ENCODE peak calls at places on chromosomes 11 and 22, in five cellular contexts. One of them, this sample, is unnamed.

GRCh38 chr11:7664867-7665266 is 8.4 kb downstream of the CYB5R2 start:
- DNase-seq in CD8-positive, alpha-beta T cell: no peak
- DNase-seq in progenitor cell of endocrine pancreas: no peak
- DNase-seq in ascending aorta: no peak
- DNase-seq in neural progenitor cell: no peak
- DNase-seq in this sample: no peak

GRCh38 chr11:132307309-132308020 is 937.0 kb downstream of the NTM start:
- DNase-seq in CD8-positive, alpha-beta T cell: no peak
- DNase-seq in progenitor cell of endocrine pancreas: no peak
- DNase-seq in ascending aorta: no peak
- DNase-seq in neural progenitor cell: no peak
- DNase-seq in this sample: no peak

GRCh38 chr11:35174666-35175065 is 35.7 kb downstream of the CD44 start:
- DNase-seq in CD8-positive, alpha-beta T cell: no peak
- DNase-seq in progenitor cell of endocrine pancreas: no peak
- DNase-seq in ascending aorta: no peak
- DNase-seq in neural progenitor cell: no peak
- DNase-seq in this sample: no peak

GRCh38 chr11:71286701-71287643 is 34.6 kb upstream of the SHANK2 start:
- DNase-seq in CD8-positive, alpha-beta T cell: no peak
- DNase-seq in progenitor cell of endocrine pancreas: no peak
- DNase-seq in ascending aorta: peak
- DNase-seq in neural progenitor cell: no peak
- DNase-seq in this sample: no peak

GRCh38 chr22:50299724-50300619 is 7.5 kb downstream of the PLXNB2 start:
- DNase-seq in CD8-positive, alpha-beta T cell: no peak
- DNase-seq in progenitor cell of endocrine pancreas: no peak
- DNase-seq in ascending aorta: no peak
- DNase-seq in neural progenitor cell: peak
- DNase-seq in this sample: peak

GRCh38 chr11:128886401-128887119 is 4.6 kb upstream of the KCNJ5 start:
- DNase-seq in CD8-positive, alpha-beta T cell: no peak
- DNase-seq in progenitor cell of endocrine pancreas: no peak
- DNase-seq in ascending aorta: no peak
- DNase-seq in neural progenitor cell: peak
- DNase-seq in this sample: peak

GRCh38 chr11:925496-926301 is at the start of gene AP2A2:
- DNase-seq in CD8-positive, alpha-beta T cell: peak
- DNase-seq in progenitor cell of endocrine pancreas: peak
- DNase-seq in ascending aorta: peak
- DNase-seq in neural progenitor cell: peak
- DNase-seq in this sample: peak

GRCh38 chr22:48761546-48761945 is 1066.1 kb downstream of the BRD1 start:
- DNase-seq in CD8-positive, alpha-beta T cell: no peak
- DNase-seq in progenitor cell of endocrine pancreas: peak
- DNase-seq in ascending aorta: peak
- DNase-seq in neural progenitor cell: no peak
- DNase-seq in this sample: peak

GRCh38 chr11:134228625-134229024 is 4.2 kb downstream of the VPS26B start:
- DNase-seq in CD8-positive, alpha-beta T cell: peak
- DNase-seq in progenitor cell of endocrine pancreas: no peak
- DNase-seq in ascending aorta: no peak
- DNase-seq in neural progenitor cell: no peak
- DNase-seq in this sample: no peak

GRCh38 chr22:23531966-23532735 is 47.9 kb downstream of the IGLL1 start:
- DNase-seq in CD8-positive, alpha-beta T cell: no peak
- DNase-seq in progenitor cell of endocrine pancreas: no peak
- DNase-seq in ascending aorta: no peak
- DNase-seq in neural progenitor cell: no peak
- DNase-seq in this sample: no peak

GRCh38 chr11:56817661-56818060 is 69.2 kb upstream of the OR9G4 start:
- DNase-seq in CD8-positive, alpha-beta T cell: no peak
- DNase-seq in progenitor cell of endocrine pancreas: no peak
- DNase-seq in ascending aorta: no peak
- DNase-seq in neural progenitor cell: no peak
- DNase-seq in this sample: no peak

GRCh38 chr11:7168741-7168990 is 79.9 kb downstream of the RBMXL2 start:
- DNase-seq in CD8-positive, alpha-beta T cell: no peak
- DNase-seq in progenitor cell of endocrine pancreas: no peak
- DNase-seq in ascending aorta: no peak
- DNase-seq in neural progenitor cell: peak
- DNase-seq in this sample: no peak

GRCh38 chr22:40635008-40635939 is 1.2 kb downstream of the MRTFA start:
- DNase-seq in CD8-positive, alpha-beta T cell: no peak
- DNase-seq in progenitor cell of endocrine pancreas: no peak
- DNase-seq in ascending aorta: no peak
- DNase-seq in neural progenitor cell: no peak
- DNase-seq in this sample: no peak

GRCh38 chr22:39332441-39333064 is 13.1 kb upstream of the RPL3 start:
- DNase-seq in CD8-positive, alpha-beta T cell: no peak
- DNase-seq in progenitor cell of endocrine pancreas: no peak
- DNase-seq in ascending aorta: no peak
- DNase-seq in neural progenitor cell: no peak
- DNase-seq in this sample: no peak

GRCh38 chr22:25402501-25403283 is 161.8 kb upstream of the GRK3 start:
- DNase-seq in CD8-positive, alpha-beta T cell: no peak
- DNase-seq in progenitor cell of endocrine pancreas: no peak
- DNase-seq in ascending aorta: no peak
- DNase-seq in neural progenitor cell: no peak
- DNase-seq in this sample: no peak

GRCh38 chr22:25403284-25403606 is 161.2 kb upstream of the GRK3 start:
- DNase-seq in CD8-positive, alpha-beta T cell: no peak
- DNase-seq in progenitor cell of endocrine pancreas: no peak
- DNase-seq in ascending aorta: no peak
- DNase-seq in neural progenitor cell: no peak
- DNase-seq in this sample: no peak

GRCh38 chr22:25404923-25405853 is 159.3 kb upstream of the GRK3 start:
- DNase-seq in CD8-positive, alpha-beta T cell: peak
- DNase-seq in progenitor cell of endocrine pancreas: peak
- DNase-seq in ascending aorta: peak
- DNase-seq in neural progenitor cell: peak
- DNase-seq in this sample: peak

GRCh38 chr22:25404556-25404922 is 159.9 kb upstream of the GRK3 start:
- DNase-seq in CD8-positive, alpha-beta T cell: no peak
- DNase-seq in progenitor cell of endocrine pancreas: no peak
- DNase-seq in ascending aorta: no peak
- DNase-seq in neural progenitor cell: peak
- DNase-seq in this sample: peak

DNA sequence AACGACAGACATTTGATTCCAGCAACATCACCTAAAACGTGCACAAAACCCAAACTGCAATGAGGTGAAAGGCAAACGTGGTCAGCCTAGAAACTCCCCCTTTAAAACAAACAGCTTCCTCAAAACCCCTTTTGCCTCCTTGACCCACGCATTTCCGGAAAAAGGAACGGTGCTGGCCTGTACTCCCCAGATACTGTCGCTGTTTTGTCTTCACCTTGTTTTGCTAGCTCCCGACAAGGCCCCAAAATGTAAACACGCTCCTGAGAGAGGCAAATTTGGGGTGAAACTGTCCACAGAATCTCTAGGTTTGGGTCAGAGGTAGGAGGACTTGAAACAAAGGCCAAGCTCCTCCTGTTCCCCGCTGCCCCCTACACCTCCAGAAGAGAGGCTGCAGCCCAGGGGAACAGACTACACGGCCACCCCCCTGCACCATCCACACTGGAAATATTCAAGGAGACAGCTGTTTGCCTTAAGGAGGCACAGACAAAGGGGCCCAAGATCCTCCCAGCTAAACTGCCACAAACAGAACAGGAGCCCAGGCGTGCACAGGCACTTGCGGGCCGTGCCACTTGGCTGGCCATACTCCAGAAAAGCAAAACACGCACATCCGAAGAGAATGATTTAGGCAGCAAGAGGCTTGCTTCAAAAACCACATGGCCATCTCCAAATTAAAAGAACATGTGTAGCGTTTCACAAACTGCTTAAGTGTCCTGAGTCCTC is 160.6 kb upstream of the GRK3 start:
- DNase-seq in CD8-positive, alpha-beta T cell: no peak
- DNase-seq in progenitor cell of endocrine pancreas: no peak
- DNase-seq in ascending aorta: no peak
- DNase-seq in neural progenitor cell: peak
- DNase-seq in this sample: no peak
- TF ChIP-seq CTCF in CD8-positive, alpha-beta T cell: no peak
- TF ChIP-seq CTCF in progenitor cell of endocrine pancreas: no peak
- TF ChIP-seq CTCF in ascending aorta: no peak
- TF ChIP-seq CTCF in neural progenitor cell: no peak
- TF ChIP-seq CTCF in this sample: no peak

GRCh38 chr11:76839326-76839725 is 21.4 kb upstream of the ACER3 start:
- DNase-seq in CD8-positive, alpha-beta T cell: no peak
- DNase-seq in progenitor cell of endocrine pancreas: no peak
- DNase-seq in ascending aorta: no peak
- DNase-seq in neural progenitor cell: no peak
- DNase-seq in this sample: no peak

GRCh38 chr11:76835928-76836612 is 24.6 kb upstream of the ACER3 start:
- DNase-seq in CD8-positive, alpha-beta T cell: no peak
- DNase-seq in progenitor cell of endocrine pancreas: no peak
- DNase-seq in ascending aorta: no peak
- DNase-seq in neural progenitor cell: no peak
- DNase-seq in this sample: no peak

GRCh38 chr11:76836613-76837291 is 24.0 kb upstream of the ACER3 start:
- DNase-seq in CD8-positive, alpha-beta T cell: no peak
- DNase-seq in progenitor cell of endocrine pancreas: no peak
- DNase-seq in ascending aorta: no peak
- DNase-seq in neural progenitor cell: no peak
- DNase-seq in this sample: no peak

GRCh38 chr11:76837696-76838421 is 22.9 kb upstream of the ACER3 start:
- DNase-seq in CD8-positive, alpha-beta T cell: no peak
- DNase-seq in progenitor cell of endocrine pancreas: no peak
- DNase-seq in ascending aorta: no peak
- DNase-seq in neural progenitor cell: no peak
- DNase-seq in this sample: no peak

GRCh38 chr11:76838422-76839068 is 22.2 kb upstream of the ACER3 start:
- DNase-seq in CD8-positive, alpha-beta T cell: no peak
- DNase-seq in progenitor cell of endocrine pancreas: no peak
- DNase-seq in ascending aorta: no peak
- DNase-seq in neural progenitor cell: peak
- DNase-seq in this sample: peak
- TF ChIP-seq CTCF in CD8-positive, alpha-beta T cell: no peak
- TF ChIP-seq CTCF in progenitor cell of endocrine pancreas: peak
- TF ChIP-seq CTCF in ascending aorta: no peak
- TF ChIP-seq CTCF in neural progenitor cell: peak
- TF ChIP-seq CTCF in this sample: no peak

GRCh38 chr11:3823762-3824506 is 15.6 kb downstream of the PGAP2 start:
- DNase-seq in CD8-positive, alpha-beta T cell: no peak
- DNase-seq in progenitor cell of endocrine pancreas: no peak
- DNase-seq in ascending aorta: no peak
- DNase-seq in neural progenitor cell: no peak
- DNase-seq in this sample: no peak

GRCh38 chr11:3820971-3821370 is 12.6 kb downstream of the PGAP2 start:
- DNase-seq in CD8-positive, alpha-beta T cell: no peak
- DNase-seq in progenitor cell of endocrine pancreas: no peak
- DNase-seq in ascending aorta: no peak
- DNase-seq in neural progenitor cell: no peak
- DNase-seq in this sample: no peak

GRCh38 chr11:3824714-3825472 is 15.9 kb downstream of the RHOG start:
- DNase-seq in CD8-positive, alpha-beta T cell: peak
- DNase-seq in progenitor cell of endocrine pancreas: peak
- DNase-seq in ascending aorta: peak
- DNase-seq in neural progenitor cell: peak
- DNase-seq in this sample: peak

GRCh38 chr11:3823303-3823702 is 14.9 kb downstream of the PGAP2 start:
- DNase-seq in CD8-positive, alpha-beta T cell: no peak
- DNase-seq in progenitor cell of endocrine pancreas: no peak
- DNase-seq in ascending aorta: no peak
- DNase-seq in neural progenitor cell: no peak
- DNase-seq in this sample: no peak

DNA sequence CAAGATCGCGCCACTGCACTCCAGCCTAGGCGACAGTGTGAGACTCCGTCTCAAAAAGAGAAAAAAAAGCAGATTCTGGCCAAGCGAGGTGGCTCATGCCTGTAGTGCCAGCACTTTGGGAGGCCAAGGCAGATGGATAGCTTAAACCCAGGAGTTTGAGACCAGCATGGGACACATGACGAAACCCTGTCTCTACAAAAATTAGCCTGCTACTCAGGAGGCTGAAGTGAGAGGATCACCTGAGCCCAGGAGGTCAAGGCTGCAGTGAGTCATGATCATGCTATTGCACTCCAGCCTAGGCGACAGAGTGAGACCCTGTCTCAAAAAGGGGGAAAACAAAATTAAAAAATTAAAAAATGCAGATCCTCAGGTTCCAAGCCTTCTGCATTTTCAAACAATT is 14.0 kb downstream of the PGAP2 start:
- DNase-seq in CD8-positive, alpha-beta T cell: no peak
- DNase-seq in progenitor cell of endocrine pancreas: no peak
- DNase-seq in ascending aorta: no peak
- DNase-seq in neural progenitor cell: no peak
- DNase-seq in this sample: no peak
- TF ChIP-seq CTCF in CD8-positive, alpha-beta T cell: no peak
- TF ChIP-seq CTCF in progenitor cell of endocrine pancreas: no peak
- TF ChIP-seq CTCF in ascending aorta: no peak
- TF ChIP-seq CTCF in neural progenitor cell: no peak
- TF ChIP-seq CTCF in this sample: no peak

DNA sequence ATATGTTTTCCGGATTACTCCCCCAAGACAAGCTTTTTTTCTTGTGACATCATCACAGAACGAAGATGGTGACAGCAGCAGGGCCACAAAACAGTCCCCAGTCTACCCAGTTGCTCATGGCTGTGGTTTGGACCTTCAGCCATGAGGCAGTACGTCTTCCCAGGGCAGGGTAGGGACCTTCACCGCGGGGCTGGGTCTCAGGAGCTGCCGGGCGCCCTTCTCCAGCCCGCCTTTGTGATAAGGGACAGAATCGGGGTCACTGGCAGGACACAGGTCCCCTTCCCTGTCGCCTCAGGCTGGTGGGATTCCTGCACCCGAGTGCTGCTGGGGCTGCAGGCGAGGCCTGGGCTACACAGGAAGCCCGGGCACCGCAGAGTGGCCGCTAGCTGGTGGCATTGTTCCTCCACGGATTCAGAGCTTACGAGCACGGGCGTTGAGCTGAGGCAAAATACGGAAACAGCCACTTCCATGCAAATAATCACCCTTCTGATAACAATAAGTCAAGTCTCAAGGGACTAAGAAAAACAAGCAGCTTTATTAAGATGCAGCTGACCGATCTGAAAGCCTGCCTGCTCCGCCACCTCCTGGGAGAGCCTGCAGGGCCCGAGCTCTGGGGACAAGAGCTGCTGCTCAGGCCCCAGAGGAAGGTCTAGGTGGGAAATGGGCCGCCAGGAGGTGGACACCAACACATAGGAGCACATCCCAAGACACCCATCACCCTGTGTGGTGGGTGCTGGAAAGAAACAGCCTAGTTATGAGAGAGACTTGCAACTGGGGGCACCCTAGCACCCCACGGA is 12.3 kb downstream of the TBX1 start:
- DNase-seq in CD8-positive, alpha-beta T cell: no peak
- DNase-seq in progenitor cell of endocrine pancreas: no peak
- DNase-seq in ascending aorta: no peak
- DNase-seq in neural progenitor cell: no peak
- DNase-seq in this sample: peak
- TF ChIP-seq CTCF in CD8-positive, alpha-beta T cell: no peak
- TF ChIP-seq CTCF in progenitor cell of endocrine pancreas: no peak
- TF ChIP-seq CTCF in ascending aorta: no peak
- TF ChIP-seq CTCF in neural progenitor cell: no peak
- TF ChIP-seq CTCF in this sample: no peak

DNA sequence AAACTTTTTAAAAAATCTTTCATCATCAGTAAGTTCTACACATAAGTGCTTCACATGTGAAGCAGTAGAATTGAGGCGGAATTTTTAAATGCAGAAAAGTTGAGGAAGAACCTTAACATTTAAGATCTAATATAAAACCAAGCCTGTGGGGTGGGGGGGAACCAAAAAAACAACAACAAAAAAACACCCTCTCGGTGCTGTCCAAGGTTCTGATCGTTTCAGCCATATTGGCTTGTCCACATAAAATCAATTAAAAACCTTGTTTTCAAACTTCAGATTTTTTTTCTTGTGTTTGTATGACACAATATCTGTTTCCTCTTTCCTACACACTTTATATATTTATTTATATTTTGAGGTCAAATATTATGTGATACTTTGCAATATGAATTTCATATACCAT is 130.0 kb downstream of the WNT7B start:
- DNase-seq in CD8-positive, alpha-beta T cell: no peak
- DNase-seq in progenitor cell of endocrine pancreas: no peak
- DNase-seq in ascending aorta: no peak
- DNase-seq in neural progenitor cell: peak
- DNase-seq in this sample: no peak
- TF ChIP-seq CTCF in CD8-positive, alpha-beta T cell: no peak
- TF ChIP-seq CTCF in progenitor cell of endocrine pancreas: no peak
- TF ChIP-seq CTCF in ascending aorta: no peak
- TF ChIP-seq CTCF in neural progenitor cell: no peak
- TF ChIP-seq CTCF in this sample: no peak